ENCODE peak calls at places on chromosomes 13 and 19, in six cellular contexts. N is kidney glomerular epithelial cell, J is NCI-H1417, E is posterior vena cava, I is HS-27A, M is G401. R is an unnamed sample.

GRCh38 chr13:76968041-76968440 is 19.7 kb downstream of the ACOD1 start:
- DNase-seq in N (no peak), J (no peak), E (no peak), I (no peak), M (no peak), R (no peak)

GRCh38 chr13:27395007-27395510 is 29.4 kb upstream of the GTF3A start:
- DNase-seq in N (no peak), J (no peak), E (no peak), I (no peak), M (no peak), R (no peak)

GRCh38 chr19:18460313-18460712 is 22.4 kb upstream of the ISYNA1 start:
- DNase-seq in N (no peak), J (no peak), E (peak), I (peak), M (no peak), R (no peak)

GRCh38 chr13:30924726-30925125 is 7.7 kb upstream of the TEX26 start:
- DNase-seq in N (no peak), J (no peak), E (no peak), I (no peak), M (peak), R (peak)

GRCh38 chr13:98539655-98540054 is 37.3 kb downstream of the STK24 start:
- DNase-seq in N (no peak), J (no peak), E (no peak), I (no peak), M (no peak), R (no peak)

GRCh38 chr13:32045537-32045936 is 14.0 kb downstream of the FRY start:
- DNase-seq in N (no peak), J (no peak), E (no peak), I (no peak), M (no peak), R (no peak)

GRCh38 chr13:60369242-60369641 is 27.8 kb upstream of the TDRD3 start:
- DNase-seq in N (no peak), J (no peak), E (no peak), I (no peak), M (no peak), R (no peak)

GRCh38 chr13:105139380-105140285 is 1395.8 kb downstream of the EFNB2 start:
- DNase-seq in N (no peak), J (peak), E (peak), I (peak), M (peak), R (peak)

GRCh38 chr19:32691952-32692726 is 518 bp downstream of the NUDT19 start:
- DNase-seq in N (peak), J (peak), E (peak), I (no peak), M (peak), R (peak)

GRCh38 chr19:15479391-15480345 is at the start of gene PGLYRP2:
- DNase-seq in N (peak), J (no peak), E (no peak), I (no peak), M (peak), R (peak)

GRCh38 chr13:25860862-25861261 is 191.0 kb downstream of the SHISA2 start:
- DNase-seq in N (peak), J (no peak), E (no peak), I (peak), M (no peak), R (no peak)

GRCh38 chr13:30388401-30389283 is 33.7 kb upstream of the UBE2L5 start:
- DNase-seq in N (no peak), J (no peak), E (no peak), I (no peak), M (no peak), R (no peak)

R was measured in cerebellar cortex.